ENCODE peak calls at places on chromosome 14, in five cellular contexts. J, M, O, U and G are unnamed samples.

GRCh38 chr14:53850714-53851296 is 105.8 kb downstream of the BMP4 start:
- DNase-seq in M (no peak), U (no peak), O (no peak), J (no peak), G (no peak)

GRCh38 chr14:74897642-74898041 is 15.9 kb downstream of the DLST start:
- DNase-seq in M (no peak), O (no peak), J (no peak), U (no peak), G (no peak)

GRCh38 chr14:67609642-67610310 is 9.7 kb upstream of the PIGH start:
- DNase-seq in U (no peak), M (no peak), O (no peak), J (no peak), G (no peak)

GRCh38 chr14:59190372-59190771 is 1.9 kb downstream of the DAAM1 start:
- DNase-seq in U (no peak), O (no peak), J (no peak), M (peak), G (no peak)

GRCh38 chr14:29717906-29718305 is 209.7 kb downstream of the PRKD1 start:
- DNase-seq in M (no peak), J (no peak), U (no peak), O (no peak), G (no peak)

GRCh38 chr14:48391661-48392060 is 716.3 kb upstream of the MDGA2 start:
- DNase-seq in M (no peak), U (no peak), O (no peak), J (no peak), G (no peak)

GRCh38 chr14:50344116-50344775 is 32.1 kb downstream of the DMAC2L start:
- DNase-seq in M (no peak), J (no peak), O (no peak), U (peak), G (no peak)

GRCh38 chr14:106346084-106346483 is 819.7 kb downstream of the TMEM121 start:
- DNase-seq in M (no peak), O (no peak), U (no peak), J (no peak), G (no peak)

GRCh38 chr14:32620724-32621123 is 291.6 kb downstream of the AKAP6 start:
- DNase-seq in M (no peak), U (no peak), O (no peak), J (no peak), G (no peak)

GRCh38 chr14:52987514-52987913 is 36.7 kb upstream of the FERMT2 start:
- DNase-seq in M (peak), O (peak), U (no peak), J (no peak), G (no peak)

GRCh38 chr14:76961631-76962302 is 66.7 kb downstream of the IRF2BPL start:
- DNase-seq in J (peak), O (no peak), U (peak), M (peak), G (peak)

GRCh38 chr14:36094963-36095362 is 81.6 kb downstream of the PTCSC3 start:
- DNase-seq in O (no peak), M (no peak), U (no peak), J (no peak), G (no peak)

GRCh38 chr14:78023112-78023511 is 147.1 kb upstream of the NRXN3 start:
- DNase-seq in J (no peak), O (no peak), M (no peak), U (no peak), G (no peak)

GRCh38 chr14:50821471-50822464 is 9.2 kb downstream of the NIN start:
- DNase-seq in O (no peak), J (no peak), U (peak), M (no peak), G (no peak)

GRCh38 chr14:79093542-79093941 is 923.4 kb downstream of the NRXN3 start:
- DNase-seq in O (no peak), J (no peak), M (no peak), U (no peak), G (no peak)

GRCh38 chr14:56271988-56272387 is 153.8 kb downstream of the PELI2 start:
- DNase-seq in U (no peak), J (no peak), O (no peak), M (peak), G (peak)

GRCh38 chr14:96698846-96699543 is 98.2 kb upstream of the VRK1 start:
- DNase-seq in J (no peak), O (no peak), U (peak), M (no peak), G (no peak)

GRCh38 chr14:86391085-86391484 is 861.1 kb downstream of the FLRT2 start:
- DNase-seq in U (no peak), J (no peak), O (no peak), M (no peak), G (no peak)